ENCODE peak calls at places on chromosome 21, in four cellular contexts. F is HL-60, U is hepatocyte, Y is neuronal stem cell. I is an unnamed sample.

GRCh38 chr21:15732290-15732995 is 2.7 kb downstream of the USP25 start:
- DNase-seq in F (no peak), U (peak), Y (no peak), I (no peak)

GRCh38 chr21:35599164-35599563 is 461.2 kb downstream of the SETD4 start:
- DNase-seq in F (no peak), U (no peak), Y (no peak), I (no peak)

GRCh38 chr21:31750843-31751242 is 18.9 kb upstream of the SCAF4 start:
- DNase-seq in F (no peak), U (no peak), Y (no peak), I (no peak)

GRCh38 chr21:33976980-33977720 is 61.5 kb upstream of the ATP5PO start:
- DNase-seq in F (no peak), U (no peak), Y (no peak), I (no peak)

GRCh38 chr21:14713109-14713508 is 167.0 kb upstream of the SAMSN1 start:
- DNase-seq in F (no peak), U (no peak), Y (no peak), I (no peak)

GRCh38 chr21:34092241-34092921 is 19.0 kb downstream of the MRPS6 start:
- DNase-seq in F (no peak), U (no peak), Y (no peak), I (no peak)

GRCh38 chr21:35222021-35222420 is 172.9 kb upstream of the RUNX1 start:
- DNase-seq in F (no peak), U (no peak), Y (no peak), I (no peak)

GRCh38 chr21:44628707-44629391 is 2.0 kb downstream of the KRTAP10-9 start:
- DNase-seq in F (no peak), U (no peak), Y (no peak), I (peak)

GRCh38 chr21:25970254-25970930 is 200.2 kb downstream of the APP start:
- DNase-seq in F (no peak), U (no peak), Y (no peak), I (no peak)

GRCh38 chr21:32001390-32001789 is 128.6 kb downstream of the HUNK start:
- DNase-seq in F (no peak), U (no peak), Y (no peak), I (no peak)

DNA sequence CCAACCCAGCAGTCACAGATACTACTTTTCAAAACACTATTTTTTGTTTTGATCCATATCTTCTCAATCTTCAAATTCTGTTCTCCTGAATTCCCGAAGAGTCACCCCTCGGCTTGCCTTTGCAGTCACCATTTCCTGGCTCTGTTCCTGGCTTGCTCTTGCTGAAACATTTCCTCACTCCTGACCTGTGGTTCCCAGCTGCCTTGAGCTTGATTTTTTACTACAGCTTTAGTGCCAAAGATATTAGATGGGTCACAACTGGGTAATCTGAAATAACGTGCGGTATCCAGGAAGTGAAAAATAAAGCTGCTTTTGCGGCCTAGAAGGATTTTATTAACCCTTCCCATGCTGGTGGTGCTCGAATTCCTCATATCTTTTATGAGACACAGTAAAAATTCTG is 318.8 kb downstream of the PCP4 start:
- DNase-seq in F (no peak), U (no peak), Y (no peak), I (no peak)
- H3K4me3 ChIP-seq in F (no peak), U (no peak), Y (no peak), I (no peak)

GRCh38 chr21:43333301-43334062 is 93.4 kb downstream of the SIK1 start:
- DNase-seq in F (no peak), U (peak), Y (peak), I (peak)
- H3K4me3 ChIP-seq in F (no peak), U (no peak), Y (peak), I (no peak)

GRCh38 chr21:42003051-42003461 is 7.1 kb downstream of the ZBTB21 start:
- DNase-seq in F (no peak), U (no peak), Y (no peak), I (no peak)
- H3K4me3 ChIP-seq in F (no peak), U (no peak), Y (no peak), I (no peak)

GRCh38 chr21:45980697-45981096 is 873 bp upstream of the COL6A1 start:
- DNase-seq in F (no peak), U (no peak), Y (no peak), I (no peak)
- H3K4me3 ChIP-seq in F (no peak), U (peak), Y (no peak), I (peak)

DNA sequence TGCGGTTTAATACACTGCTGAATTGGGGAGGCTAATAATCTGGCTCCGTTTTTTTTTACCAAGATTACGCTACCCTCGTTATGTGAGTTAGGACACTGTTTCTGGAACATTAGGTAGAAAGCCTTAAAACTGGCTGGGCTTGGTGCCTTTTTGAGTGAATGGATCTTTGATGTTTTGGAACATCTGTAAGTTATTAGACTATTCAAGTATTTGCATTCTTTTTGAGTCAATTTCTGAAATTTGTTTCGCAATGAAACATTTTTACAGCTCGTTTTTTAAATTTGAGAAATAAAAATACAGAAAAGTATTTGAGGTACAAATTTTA is 106.9 kb downstream of the LTN1 start:
- DNase-seq in F (no peak), U (no peak), Y (no peak), I (no peak)
- H3K4me3 ChIP-seq in F (no peak), U (no peak), Y (peak), I (no peak)

GRCh38 chr21:46081862-46082637 is 15.9 kb upstream of the COL6A2 start:
- DNase-seq in F (no peak), U (no peak), Y (no peak), I (no peak)

GRCh38 chr21:46084041-46084561 is 13.8 kb upstream of the COL6A2 start:
- DNase-seq in F (no peak), U (no peak), Y (no peak), I (no peak)

GRCh38 chr21:46081022-46081861 is 16.7 kb upstream of the COL6A2 start:
- DNase-seq in F (no peak), U (peak), Y (no peak), I (peak)

GRCh38 chr21:46083271-46084040 is 14.5 kb upstream of the COL6A2 start:
- DNase-seq in F (no peak), U (peak), Y (no peak), I (peak)

GRCh38 chr21:46082638-46083270 is 15.2 kb upstream of the COL6A2 start:
- DNase-seq in F (no peak), U (no peak), Y (no peak), I (no peak)
- H3K4me3 ChIP-seq in F (no peak), U (no peak), Y (no peak), I (no peak)

GRCh38 chr21:38258803-38259485 is 2.2 kb downstream of the KCNJ15 start:
- DNase-seq in F (no peak), U (peak), Y (no peak), I (no peak)
- H3K4me3 ChIP-seq in F (no peak), U (no peak), Y (no peak), I (no peak)

DNA sequence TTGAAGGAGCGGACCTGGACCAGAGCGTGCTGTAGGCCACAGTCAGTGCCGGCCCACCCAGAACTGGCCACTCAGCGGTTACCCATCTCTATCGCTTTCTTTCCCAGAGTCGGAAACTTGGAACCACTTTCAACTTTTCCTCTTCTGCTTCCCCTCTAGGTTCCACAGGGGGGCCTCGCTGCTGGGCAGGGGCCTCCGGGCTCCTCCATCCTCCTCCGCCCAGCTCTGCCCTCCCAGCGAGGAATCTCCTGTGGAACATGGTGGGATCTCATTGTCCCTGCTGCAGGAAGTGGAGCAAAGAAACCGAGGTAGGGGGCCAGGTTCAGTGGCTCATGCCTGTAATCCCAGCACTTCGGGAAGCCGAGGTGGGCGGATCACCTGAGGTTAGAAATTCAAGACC is 139.2 kb downstream of the ETS2 start:
- DNase-seq in F (no peak), U (no peak), Y (no peak), I (peak)
- H3K4me3 ChIP-seq in F (no peak), U (no peak), Y (no peak), I (no peak)